ENCODE peak calls at places on chromosomes 7 and 10, in ten cellular contexts. M, C, Z, V, B, E, K, S, D and H are unnamed samples. For H3K36me3, the result is how much of the 10 kb centered on the place peaks cover.

GRCh38 chr10:93138113-93138870 is 64.6 kb downstream of the CYP26A1 start:
- DNase-seq in M (no peak), C (no peak), Z (no peak), V (no peak), B (no peak), E (no peak), K (no peak), S (no peak), D (no peak), H (no peak)

GRCh38 chr10:104274762-104275721 is 6.1 kb downstream of the GSTO2 start:
- DNase-seq in M (peak), C (peak), Z (no peak), V (no peak), B (no peak), E (peak), K (peak), S (no peak), D (no peak), H (no peak)

GRCh38 chr7:36265720-36266119 is 112.7 kb downstream of the EEPD1 start:
- DNase-seq in M (no peak), C (no peak), Z (peak), V (no peak), B (no peak), E (peak), K (no peak), S (no peak), D (peak), H (no peak)

GRCh38 chr7:939843-940242 is 14.6 kb downstream of the ADAP1 start:
- DNase-seq in M (peak), C (no peak), Z (no peak), V (no peak), B (no peak), E (no peak), K (no peak), S (no peak), D (no peak), H (no peak)

GRCh38 chr10:92901819-92902234 is 53.5 kb downstream of the EXOC6 start:
- DNase-seq in M (no peak), C (no peak), Z (no peak), V (peak), B (no peak), E (no peak), K (no peak), S (no peak), D (no peak), H (no peak)

GRCh38 chr7:143042159-143042820 is 9.9 kb upstream of the OR6V1 start:
- DNase-seq in M (no peak), C (no peak), Z (no peak), V (no peak), B (no peak), E (no peak), K (no peak), S (no peak), D (peak), H (no peak)

GRCh38 chr10:18140957-18141888 is 999 bp downstream of the CACNB2 start:
- DNase-seq in M (no peak), C (peak), Z (peak), V (no peak), B (no peak), E (no peak), K (no peak), S (no peak), D (no peak), H (no peak)

GRCh38 chr7:78221961-78222751 is 423.6 kb downstream of the PHTF2 start:
- DNase-seq in M (no peak), C (no peak), Z (no peak), V (no peak), B (no peak), E (no peak), K (no peak), S (no peak), D (no peak), H (no peak)

GRCh38 chr7:115728518-115728917 is 302.0 kb downstream of the TFEC start:
- DNase-seq in M (no peak), C (no peak), Z (no peak), V (no peak), B (no peak), E (no peak), K (no peak), S (no peak), D (no peak), H (no peak)

GRCh38 chr7:158685727-158686126 is 18.9 kb downstream of the NCAPG2 start:
- DNase-seq in M (no peak), C (no peak), Z (no peak), V (no peak), B (no peak), E (no peak), K (no peak), S (no peak), D (no peak), H (no peak)

GRCh38 chr10:48205918-48206317 is 68.6 kb downstream of the FRMPD2 start:
- DNase-seq in M (no peak), C (no peak), Z (no peak), V (peak), B (no peak), E (no peak), K (no peak), S (no peak), D (no peak), H (no peak)

GRCh38 chr7:31488562-31489203 is 25.2 kb upstream of the ITPRID1 start:
- DNase-seq in M (no peak), C (peak), Z (no peak), V (peak), B (peak), E (peak), K (peak), S (no peak), D (peak), H (no peak)

GRCh38 chr7:84002348-84002747 is 192.2 kb downstream of the SEMA3A start:
- DNase-seq in M (no peak), C (no peak), Z (no peak), V (no peak), B (no peak), E (no peak), K (no peak), S (no peak), D (no peak), H (no peak)

GRCh38 chr7:7861211-7861633 is 107.4 kb upstream of the GLCCI1 start:
- DNase-seq in M (no peak), C (no peak), Z (no peak), V (no peak), B (peak), E (no peak), K (no peak), S (no peak), D (peak), H (no peak)

GRCh38 chr10:22429146-22429545 is 83.8 kb downstream of the SPAG6 start:
- DNase-seq in M (no peak), C (no peak), Z (no peak), V (no peak), B (no peak), E (no peak), K (no peak), S (no peak), D (no peak), H (no peak)

GRCh38 chr7:67398916-67399315 is 402.3 kb downstream of the TYW1 start:
- DNase-seq in M (no peak), C (no peak), Z (no peak), V (no peak), B (no peak), E (no peak), K (no peak), S (no peak), D (no peak), H (no peak)

GRCh38 chr10:11849908-11850307 is 26.8 kb downstream of the PROSER2 start:
- DNase-seq in M (no peak), C (peak), Z (no peak), V (no peak), B (peak), E (no peak), K (no peak), S (no peak), D (no peak), H (no peak)

GRCh38 chr10:131071721-131072120 is 239.8 kb downstream of the TCERG1L start:
- DNase-seq in M (no peak), C (no peak), Z (no peak), V (no peak), B (no peak), E (no peak), K (no peak), S (peak), D (no peak), H (no peak)

GRCh38 chr7:146486519-146486918 is 369.9 kb downstream of the CNTNAP2 start:
- DNase-seq in M (no peak), C (no peak), Z (no peak), V (no peak), B (no peak), E (no peak), K (no peak), S (no peak), D (no peak), H (no peak)

GRCh38 chr10:117137911-117138642 is at the start of gene VAX1:
- DNase-seq in M (no peak), C (no peak), Z (no peak), V (no peak), B (no peak), E (no peak), K (no peak), S (no peak), D (no peak), H (no peak)

GRCh38 chr10:26780793-26781601 is 79.8 kb downstream of the ABI1 start:
- DNase-seq in M (no peak), C (no peak), Z (no peak), V (peak), B (no peak), E (no peak), K (no peak), S (no peak), D (no peak), H (no peak)

GRCh38 chr7:48112431-48113165 is 23.5 kb downstream of the UPP1 start:
- DNase-seq in M (no peak), C (no peak), Z (no peak), V (no peak), B (no peak), E (no peak), K (no peak), S (no peak), D (no peak), H (no peak)

GRCh38 chr10:67893637-67894036 is 9.2 kb downstream of the SIRT1 start:
- DNase-seq in M (no peak), C (no peak), Z (no peak), V (no peak), B (no peak), E (no peak), K (no peak), S (no peak), D (no peak), H (no peak)

GRCh38 chr10:82814635-82815034 is 939.6 kb downstream of the NRG3 start:
- DNase-seq in M (no peak), C (no peak), Z (no peak), V (no peak), B (no peak), E (no peak), K (no peak), S (no peak), D (no peak), H (no peak)

DNA sequence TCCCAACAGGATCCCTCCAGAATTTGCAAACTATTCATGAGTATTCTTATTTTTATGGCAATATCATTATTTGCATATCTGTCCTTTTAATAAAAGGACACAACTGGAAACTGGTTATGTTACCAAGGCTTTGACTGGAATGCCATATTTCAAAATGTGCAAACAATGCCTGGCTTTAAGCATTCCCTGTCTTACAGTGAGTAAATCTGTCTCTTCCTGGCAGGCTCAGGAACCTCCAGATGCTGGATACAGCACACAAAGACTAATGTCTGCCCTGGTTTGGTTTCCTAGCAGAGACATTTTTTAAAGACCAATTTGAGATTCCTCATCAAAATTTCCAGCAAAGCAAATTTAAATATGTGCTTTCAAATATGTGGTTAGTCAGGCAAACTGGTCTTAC is 31.4 kb downstream of the RNF216 start:
- DNase-seq in M (no peak), C (no peak), Z (no peak), V (no peak), B (no peak), E (no peak), K (no peak), S (no peak), D (peak), H (no peak)
- H3K36me3 ChIP-seq in M (under half), C (under half), Z (under half), V (under half), B (under half), E (half or more), K (half or more), S (under half), D (under half), H (under half)

GRCh38 chr7:69982197-69982596 is 383.9 kb downstream of the AUTS2 start:
- DNase-seq in M (no peak), C (no peak), Z (no peak), V (no peak), B (no peak), E (no peak), K (no peak), S (no peak), D (no peak), H (no peak)
- TF ChIP-seq EP300 in M (no peak), C (no peak), Z (no peak), V (no peak), B (no peak), E (no peak), K (no peak), S (no peak), D (no peak), H (no peak)

DNA sequence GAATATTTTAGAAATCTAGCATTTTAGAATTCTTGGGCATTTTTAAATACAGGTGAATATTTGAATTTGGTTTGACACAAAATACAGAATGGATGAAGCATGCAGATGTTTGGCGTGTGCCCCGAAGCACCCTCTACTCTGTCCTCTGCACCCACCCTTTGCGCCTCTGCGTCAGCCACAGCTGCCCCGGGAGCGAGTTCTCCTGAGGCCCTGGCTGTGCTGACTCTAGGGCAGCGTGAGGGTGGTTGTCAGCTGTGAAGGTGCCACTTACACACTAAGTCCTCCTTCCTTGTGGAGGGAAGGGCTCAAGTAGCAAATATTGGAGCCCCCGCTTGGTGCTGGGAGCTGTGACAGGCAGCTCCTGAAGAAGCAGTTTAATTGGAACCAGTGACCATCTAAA is 48.4 kb downstream of the DAGLB start:
- DNase-seq in M (no peak), C (no peak), Z (no peak), V (no peak), B (no peak), E (no peak), K (no peak), S (no peak), D (no peak), H (no peak)
- H3K36me3 ChIP-seq in M (under half), C (under half), Z (under half), V (under half), B (under half), E (half or more), K (half or more), S (under half), D (half or more), H (under half)

GRCh38 chr7:110522751-110523200 is 568.2 kb upstream of the LRRN3 start:
- DNase-seq in M (no peak), C (no peak), Z (no peak), V (no peak), B (no peak), E (no peak), K (no peak), S (no peak), D (peak), H (no peak)
- TF ChIP-seq EP300 in M (no peak), C (no peak), Z (no peak), V (no peak), B (no peak), E (no peak), K (no peak), S (no peak), D (peak), H (no peak)

DNA sequence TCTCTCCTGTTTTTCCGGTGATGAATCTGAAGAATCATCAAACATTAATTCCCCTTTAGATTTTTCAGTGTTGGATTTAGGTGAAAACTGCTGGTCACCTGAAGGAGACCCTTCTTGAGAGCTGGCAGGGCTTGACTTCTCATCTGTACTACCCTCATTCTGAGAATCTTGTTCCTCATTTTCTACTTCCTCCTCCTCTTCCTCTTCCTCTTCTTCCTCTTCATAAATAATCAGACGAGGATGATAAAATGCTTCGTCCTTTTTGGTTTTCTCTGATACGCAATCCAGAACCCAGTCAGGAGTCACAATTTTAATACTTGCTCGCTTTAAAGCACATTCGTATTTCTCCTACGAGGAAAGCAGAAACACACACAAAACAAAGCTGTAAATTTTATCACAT is 26.9 kb downstream of the PAXIP1 start:
- DNase-seq in M (no peak), C (no peak), Z (no peak), V (no peak), B (no peak), E (no peak), K (no peak), S (no peak), D (no peak), H (no peak)
- H3K36me3 ChIP-seq in M (under half), C (under half), Z (under half), V (under half), B (under half), E (half or more), K (half or more), S (under half), D (half or more), H (under half)